ENCODE peak calls at places on chromosomes 13 and 19, in ten cellular contexts. E is esophagus muscularis mucosa, C is mucosa of descending colon, L is astrocyte, T is thoracic aorta, Y is heart left ventricle, V is H9, H is uterus, I is left ventricle myocardium inferior, D is cardiac fibroblast. O is an unnamed sample.

GRCh38 chr19:54281008-54281728 is at the start of gene LILRB2:
- DNase-seq in C (no peak), E (no peak), T (no peak), Y (no peak), H (no peak), D (no peak), V (no peak), L (no peak), I (no peak), O (no peak)

GRCh38 chr13:91647361-91647970 is 249.0 kb downstream of the GPC5 start:
- DNase-seq in T (no peak), I (no peak), L (peak), C (peak), D (no peak), H (no peak), V (peak), Y (no peak), E (no peak), O (peak)

GRCh38 chr13:99307247-99307646 is at the start of gene GPR183:
- DNase-seq in Y (no peak), V (no peak), E (no peak), C (no peak), I (no peak), T (no peak), D (peak), H (no peak), L (no peak), O (no peak)

GRCh38 chr19:47582320-47582909 is 9.5 kb upstream of the ZNF541 start:
- DNase-seq in E (no peak), V (no peak), I (no peak), H (no peak), D (peak), T (no peak), C (no peak), L (peak), Y (no peak), O (no peak)

GRCh38 chr13:67048084-67048792 is 181.9 kb downstream of the PCDH9 start:
- DNase-seq in I (no peak), H (no peak), C (no peak), Y (no peak), L (peak), T (no peak), E (no peak), D (peak), V (no peak), O (no peak)

GRCh38 chr13:98187862-98188261 is 10.8 kb upstream of the RNF113B start:
- DNase-seq in V (no peak), H (no peak), L (no peak), I (no peak), T (no peak), D (no peak), Y (no peak), E (no peak), C (no peak), O (no peak)

GRCh38 chr13:41199526-41199925 is 5.2 kb upstream of the KBTBD7 start:
- DNase-seq in Y (no peak), E (no peak), T (no peak), V (no peak), D (no peak), I (no peak), L (no peak), C (no peak), H (no peak), O (no peak)

GRCh38 chr13:34401741-34402140 is 540.3 kb upstream of the NBEA start:
- DNase-seq in L (no peak), Y (no peak), D (no peak), I (no peak), C (no peak), T (no peak), H (no peak), E (no peak), V (no peak), O (no peak)

DNA sequence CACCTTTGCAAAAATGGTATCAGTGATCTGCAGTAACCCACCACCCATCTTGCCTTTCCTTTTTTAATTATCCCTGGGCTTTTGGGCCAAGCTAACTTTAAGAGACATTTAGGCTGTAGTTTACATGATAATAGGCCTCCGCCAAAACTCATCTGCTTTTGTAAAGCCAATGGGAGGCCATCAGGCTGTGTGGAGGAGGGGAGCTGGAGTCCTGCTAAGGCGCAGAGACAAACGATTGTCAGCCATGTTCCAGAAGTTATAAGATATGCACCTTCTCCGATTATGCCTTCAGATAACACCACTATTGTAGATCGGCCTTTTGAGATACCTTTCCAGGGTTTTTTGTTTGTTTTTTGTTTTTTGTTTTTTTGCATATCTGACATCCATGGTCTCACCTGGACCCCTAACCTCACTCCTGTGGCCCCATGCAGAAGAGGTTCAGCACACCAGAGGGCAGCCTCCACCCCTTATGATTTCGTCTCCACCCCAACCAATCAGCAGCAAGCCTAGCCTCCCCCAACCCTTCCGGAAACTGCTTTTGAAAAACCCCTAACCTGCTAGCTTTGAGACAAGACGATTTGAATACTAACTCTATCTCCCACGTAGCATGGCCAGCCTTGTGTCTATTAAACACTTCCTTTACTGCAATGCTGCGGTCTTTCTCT is 113.9 kb upstream of the UBL3 start:
- DNase-seq in H (no peak), T (no peak), L (no peak), D (no peak), Y (no peak), V (peak), C (no peak), E (no peak), I (no peak), O (no peak)
- TF ChIP-seq CTCF in H (no peak), T (no peak), L (no peak), D (no peak), Y (no peak), V (peak), C (no peak), E (no peak), I (no peak), O (no peak)

GRCh38 chr19:13804830-13805683 is 9.8 kb downstream of the ZSWIM4 start:
- DNase-seq in D (no peak), H (no peak), C (peak), E (no peak), L (no peak), V (peak), T (no peak), I (no peak), Y (no peak), O (no peak)
- TF ChIP-seq CTCF in D (peak), H (peak), C (no peak), E (peak), L (no peak), V (peak), T (peak), I (peak), Y (peak), O (no peak)

GRCh38 chr19:31357315-31357673 is 8.1 kb upstream of the TSHZ3 start:
- DNase-seq in C (no peak), V (no peak), H (no peak), Y (no peak), I (no peak), L (no peak), T (no peak), E (no peak), D (no peak), O (no peak)
- TF ChIP-seq CTCF in C (no peak), V (peak), H (no peak), Y (peak), I (peak), L (no peak), T (no peak), E (no peak), D (no peak), O (no peak)

DNA sequence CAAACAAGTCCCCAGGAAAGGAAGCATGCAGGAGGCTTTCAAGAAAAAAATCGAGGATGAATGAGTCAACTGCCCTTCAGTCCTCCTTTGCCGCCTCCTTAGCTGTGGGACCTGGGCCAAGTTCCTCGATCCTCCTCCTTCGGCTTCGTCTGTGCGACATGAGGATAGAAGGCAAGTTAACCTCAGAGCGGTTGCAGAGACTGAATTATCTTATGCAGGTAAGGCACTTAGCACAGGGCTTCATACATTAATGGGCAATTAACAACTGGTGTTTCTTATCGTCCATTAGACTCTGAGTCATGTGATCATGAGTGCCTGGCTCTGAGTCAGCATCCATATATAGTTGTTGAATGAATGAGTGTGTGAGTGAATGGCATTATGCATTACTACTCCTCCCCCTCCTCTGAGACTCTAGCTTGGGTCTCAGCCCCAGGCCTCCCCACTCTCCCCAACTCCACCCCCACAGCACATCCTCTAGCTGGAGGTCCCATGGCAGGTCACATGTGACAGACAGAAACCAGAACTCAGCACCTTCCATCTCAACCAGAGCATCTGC is 1.6 kb upstream of the TTC9B start:
- DNase-seq in H (no peak), Y (no peak), D (peak), V (no peak), L (peak), I (no peak), C (no peak), E (no peak), T (no peak), O (no peak)
- TF ChIP-seq CTCF in H (no peak), Y (no peak), D (no peak), V (no peak), L (no peak), I (no peak), C (no peak), E (no peak), T (no peak), O (no peak)

DNA sequence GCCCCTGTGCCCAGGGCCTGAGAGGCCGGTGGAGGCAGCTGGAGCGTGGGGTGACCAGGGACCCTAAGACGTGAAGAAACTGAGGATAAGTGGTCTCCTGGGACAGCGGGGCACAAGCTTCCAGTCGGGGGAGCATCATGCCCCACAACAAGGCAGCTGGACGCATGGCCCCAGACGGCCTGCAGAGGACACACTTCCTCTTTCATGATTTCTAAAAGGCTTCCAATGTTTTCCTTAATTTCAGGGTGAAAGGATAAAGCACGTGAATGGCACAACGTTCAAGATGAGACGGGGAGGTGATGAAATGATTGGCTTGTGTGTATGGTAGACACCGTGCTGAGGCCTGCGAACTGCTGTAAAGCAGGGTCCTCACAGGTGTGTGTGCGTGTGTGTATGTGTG is 20.2 kb upstream of the MYDGF start:
- DNase-seq in C (no peak), L (no peak), H (no peak), T (no peak), D (no peak), V (no peak), Y (no peak), E (no peak), I (no peak), O (no peak)
- TF ChIP-seq CTCF in C (no peak), L (no peak), H (no peak), T (no peak), D (no peak), V (no peak), Y (no peak), E (no peak), I (no peak), O (no peak)

GRCh38 chr13:30616927-30617314 is 799 bp upstream of the USPL1 start:
- DNase-seq in E (peak), C (no peak), D (peak), T (peak), Y (peak), V (no peak), I (peak), L (peak), H (peak), O (no peak)

GRCh38 chr13:30618938-30619289 is 1.2 kb downstream of the USPL1 start:
- DNase-seq in T (no peak), L (no peak), D (no peak), C (no peak), V (no peak), I (no peak), H (no peak), E (no peak), Y (no peak), O (no peak)

GRCh38 chr13:30615851-30616311 is 1.8 kb upstream of the USPL1 start:
- DNase-seq in C (no peak), T (no peak), V (no peak), H (no peak), E (no peak), L (peak), Y (no peak), D (peak), I (no peak), O (no peak)

GRCh38 chr13:30618186-30618937 is 642 bp downstream of the USPL1 start:
- DNase-seq in L (no peak), I (no peak), V (no peak), C (peak), H (no peak), Y (no peak), D (no peak), T (no peak), E (no peak), O (peak)

DNA sequence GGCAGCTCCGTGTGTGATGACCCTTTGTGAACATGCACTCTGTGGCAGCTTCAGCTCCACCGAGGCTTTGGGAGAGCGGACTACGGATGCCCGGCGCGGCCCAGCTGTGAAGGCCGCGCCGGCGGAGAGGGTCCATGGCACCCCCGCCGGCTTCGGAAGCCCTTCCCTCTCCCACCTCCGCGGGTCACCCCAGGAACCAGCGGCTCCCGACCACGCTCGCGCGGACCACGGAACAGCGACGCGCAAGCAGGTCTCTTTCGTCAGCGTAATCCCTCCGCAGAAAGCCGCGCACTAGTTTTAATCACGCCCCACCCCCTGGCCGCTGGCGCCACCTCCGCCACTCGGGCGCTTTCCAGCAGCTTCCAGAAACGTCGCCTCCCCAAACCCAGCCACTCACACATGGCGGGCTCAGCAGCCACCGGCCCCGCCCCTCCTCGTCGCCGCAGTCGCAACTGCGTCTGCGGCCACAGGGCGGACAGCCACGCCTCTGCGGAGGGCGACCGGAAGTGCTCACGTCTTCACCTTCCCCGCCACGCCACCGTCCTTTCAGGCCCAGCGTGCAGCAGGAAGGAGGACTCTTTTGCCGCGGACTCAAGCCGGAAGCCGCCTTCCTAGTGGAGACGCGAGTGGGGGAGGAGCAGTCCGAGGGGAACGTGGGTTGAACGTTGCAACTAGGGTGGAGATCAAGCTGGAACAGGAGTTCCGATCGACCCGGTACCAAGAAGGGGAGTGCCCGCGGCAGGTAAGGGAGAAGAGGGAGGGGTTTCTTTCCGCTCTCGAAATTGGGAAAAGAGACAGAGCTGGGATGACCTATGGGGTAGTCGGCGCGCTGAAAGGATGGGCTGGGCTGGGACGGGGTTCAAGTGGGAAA is at the start of gene USPL1:
- DNase-seq in C (peak), H (peak), D (peak), L (peak), T (peak), I (peak), V (peak), Y (peak), E (peak), O (peak)
- TF ChIP-seq CTCF in C (peak), H (peak), D (peak), L (no peak), T (peak), I (peak), V (no peak), Y (no peak), E (peak), O (peak)

DNA sequence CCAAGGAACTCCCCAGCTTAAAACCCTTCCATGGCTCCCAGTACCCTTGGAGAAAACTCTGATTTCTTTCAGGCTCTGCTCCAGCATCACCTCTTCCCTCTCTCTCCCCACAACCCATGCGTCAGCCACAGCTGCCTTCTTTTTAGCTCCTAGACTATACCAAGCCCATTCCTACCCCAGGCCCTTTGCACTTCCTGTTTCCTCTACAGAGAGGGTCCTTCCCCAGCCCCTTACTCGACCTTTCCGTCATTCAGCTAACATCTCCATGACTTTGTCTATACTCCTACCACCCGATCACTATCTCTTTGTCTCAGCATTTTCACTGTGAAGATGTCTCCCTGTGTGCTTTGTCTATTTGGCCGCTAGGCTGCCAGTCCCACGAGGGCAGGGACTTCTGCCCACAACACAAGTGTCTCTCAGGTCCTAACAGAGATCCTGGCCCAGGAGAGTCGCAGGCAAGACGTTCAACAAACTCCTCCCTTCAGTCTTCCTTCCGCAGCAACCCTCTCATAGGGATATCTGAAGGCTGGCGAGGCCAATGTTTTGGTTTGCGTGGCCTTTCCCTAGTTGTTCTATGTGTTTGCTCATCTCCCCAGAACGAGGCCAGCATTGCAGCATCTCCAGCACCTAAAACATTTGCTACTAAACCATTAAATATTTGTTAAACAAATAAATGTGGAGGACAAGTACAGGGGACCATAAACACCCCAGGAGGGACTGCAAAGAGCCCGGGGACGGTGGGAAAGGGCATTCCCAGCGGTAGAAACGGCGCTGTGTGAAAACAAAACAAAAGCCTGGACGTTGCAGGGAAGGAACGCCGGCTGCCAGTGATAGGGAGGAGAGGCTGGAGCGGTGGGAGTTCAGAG is 816 bp downstream of the CCNP start:
- DNase-seq in C (no peak), T (no peak), E (no peak), Y (no peak), I (no peak), L (no peak), V (no peak), H (no peak), D (peak), O (no peak)
- TF ChIP-seq CTCF in C (no peak), T (no peak), E (no peak), Y (no peak), I (no peak), L (no peak), V (no peak), H (no peak), D (peak), O (no peak)

DNA sequence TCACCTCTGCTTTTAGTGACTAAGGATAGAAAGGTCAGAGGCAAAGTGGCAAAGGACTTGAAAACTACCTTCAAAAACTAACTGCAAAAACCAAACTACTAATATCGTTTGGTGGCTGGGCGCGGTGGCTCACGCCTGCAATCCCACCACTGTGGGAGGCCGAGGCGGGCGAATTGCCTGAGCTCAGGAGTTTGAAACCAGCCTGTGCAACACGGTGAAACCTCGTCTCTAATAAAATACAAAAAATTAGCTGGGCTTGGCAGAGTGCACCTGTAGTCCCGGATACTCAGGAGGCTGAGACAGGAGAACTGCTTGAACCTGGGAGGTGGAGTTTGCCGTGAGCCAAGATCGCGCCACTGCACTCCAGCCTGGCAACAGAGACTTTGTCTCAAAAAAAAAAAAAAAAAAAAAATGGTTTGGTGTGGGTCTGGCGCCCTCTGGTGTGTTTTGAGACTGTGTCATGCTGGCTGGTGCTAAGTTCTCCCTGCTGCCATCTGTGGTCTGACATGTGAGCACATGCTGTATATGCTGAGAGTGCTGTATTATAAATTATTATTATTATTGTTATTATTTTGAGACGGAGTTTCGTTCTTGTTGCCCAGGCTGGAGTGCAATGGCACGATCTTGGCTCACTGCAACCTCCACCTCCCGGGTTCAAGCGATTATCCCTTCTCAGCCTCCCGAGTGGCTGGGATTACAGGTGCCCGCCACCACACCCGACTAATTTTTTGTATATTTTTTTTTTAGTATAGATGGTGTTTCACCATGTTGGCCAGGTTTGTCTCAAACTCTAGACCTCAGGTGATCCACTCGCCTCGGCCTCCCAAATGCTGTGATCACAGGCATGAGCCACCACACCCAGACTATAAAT is 36.0 kb upstream of the RNF17 start:
- DNase-seq in I (no peak), E (no peak), D (peak), Y (peak), L (peak), V (peak), C (peak), H (no peak), T (peak), O (no peak)
- TF ChIP-seq CTCF in I (peak), E (peak), D (peak), Y (peak), L (peak), V (peak), C (peak), H (peak), T (peak), O (peak)

GRCh38 chr19:41321600-41322270 is 11.8 kb downstream of the CCDC97 start:
- DNase-seq in I (no peak), T (no peak), D (peak), V (peak), E (no peak), H (peak), Y (peak), L (peak), C (no peak), O (peak)
- TF ChIP-seq CTCF in I (peak), T (peak), D (peak), V (peak), E (peak), H (peak), Y (peak), L (peak), C (peak), O (peak)

GRCh38 chr19:27775395-27775794 is 1437.6 kb downstream of the UQCRFS1 start:
- DNase-seq in D (peak), E (peak), C (no peak), V (peak), Y (no peak), T (no peak), L (no peak), H (no peak), I (no peak), O (no peak)
- TF ChIP-seq CTCF in D (peak), E (no peak), C (no peak), V (no peak), Y (no peak), T (no peak), L (no peak), H (no peak), I (no peak), O (no peak)